ENCODE peak calls at places on chromosomes 5 and 9, in five cellular contexts. M, P, J, Q and D are unnamed samples.
A peak's percentile ranks its signal among the peaks of the same experiment; 100 is the strongest.

GRCh38 chr5:126674145-126674544 is 73.4 kb downstream of the PHAX start:
- DNase-seq in M (no peak), P (no peak), J (no peak), Q (no peak), D (no peak)

GRCh38 chr5:18900644-18901043 is 1087.4 kb downstream of the CDH18 start:
- DNase-seq in M (no peak), P (no peak), J (no peak), Q (no peak), D (no peak)

GRCh38 chr9:893843-894420 is 52.4 kb downstream of the DMRT1 start:
- DNase-seq in M (no peak), P (peak; percentile 54), J (peak; percentile 53), Q (peak; percentile 12), D (no peak)

GRCh38 chr9:35680331-35681105 is 6.8 kb downstream of the CA9 start:
- DNase-seq in M (no peak), P (peak; percentile 81), J (no peak), Q (no peak), D (no peak)

GRCh38 chr9:112265391-112265790 is 68.0 kb downstream of the PTBP3 start:
- DNase-seq in M (no peak), P (no peak), J (no peak), Q (no peak), D (no peak)

GRCh38 chr5:173789031-173789920 is 98.9 kb upstream of the CPEB4 start:
- DNase-seq in M (no peak), P (peak; percentile 58), J (no peak), Q (peak; percentile 60), D (no peak)

GRCh38 chr5:140553657-140554056 is 3.6 kb downstream of the SRA1 start:
- DNase-seq in M (no peak), P (no peak), J (no peak), Q (no peak), D (no peak)

GRCh38 chr5:91382530-91383026 is 539 bp downstream of the ARRDC3 start:
- DNase-seq in M (no peak), P (peak; percentile 46), J (peak; percentile 50), Q (no peak), D (no peak)

GRCh38 chr9:129143461-129143927 is 32.3 kb downstream of the PTPA start:
- DNase-seq in M (no peak), P (peak; percentile 86), J (no peak), Q (no peak), D (peak; percentile 88)

GRCh38 chr9:90433398-90433890 is 209.2 kb downstream of the DIRAS2 start:
- DNase-seq in M (peak; percentile 91), P (peak; percentile 8), J (no peak), Q (peak; percentile 88), D (no peak)

GRCh38 chr5:93611900-93612898 is 29.2 kb downstream of the NR2F1 start:
- DNase-seq in M (no peak), P (peak; percentile 48), J (peak; percentile 3), Q (peak; percentile 13), D (no peak)

GRCh38 chr5:131635755-131636479 is 888 bp upstream of the RAPGEF6 start:
- DNase-seq in M (peak; percentile 86), P (no peak), J (no peak), Q (no peak), D (no peak)

GRCh38 chr5:5025774-5026406 is 114.2 kb upstream of the ADAMTS16 start:
- DNase-seq in M (no peak), P (peak; percentile 21), J (peak; percentile 90), Q (peak; percentile 32), D (no peak)

GRCh38 chr5:42302186-42302585 is 121.1 kb upstream of the GHR start:
- DNase-seq in M (no peak), P (no peak), J (no peak), Q (no peak), D (no peak)

GRCh38 chr5:114310666-114311065 is 51.2 kb upstream of the KCNN2 start:
- DNase-seq in M (no peak), P (no peak), J (no peak), Q (no peak), D (no peak)

GRCh38 chr9:137199411-137200121 is 975 bp downstream of the TPRN start:
- DNase-seq in M (no peak), P (peak; percentile 33), J (no peak), Q (no peak), D (no peak)

GRCh38 chr5:85340790-85341189 is 956.1 kb upstream of the EDIL3 start:
- DNase-seq in M (no peak), P (no peak), J (no peak), Q (no peak), D (no peak)

GRCh38 chr9:134169166-134169565 is 4.8 kb upstream of the RNU6ATAC start:
- DNase-seq in M (no peak), P (no peak), J (no peak), Q (no peak), D (no peak)

GRCh38 chr5:164934561-164934960 is 1429.1 kb downstream of the MAT2B start:
- DNase-seq in M (no peak), P (no peak), J (no peak), Q (no peak), D (no peak)

GRCh38 chr9:18568969-18569368 is 95.0 kb downstream of the ADAMTSL1 start:
- DNase-seq in M (no peak), P (peak; percentile 36), J (no peak), Q (no peak), D (no peak)

GRCh38 chr5:95842955-95843544 is 20.5 kb upstream of the GLRX start:
- DNase-seq in M (peak; percentile 46), P (peak; percentile 83), J (peak; percentile 69), Q (peak; percentile 73), D (no peak)

GRCh38 chr5:116494784-116495480 is 79.7 kb downstream of the SEMA6A start:
- DNase-seq in M (no peak), P (no peak), J (peak; percentile 57), Q (no peak), D (no peak)

GRCh38 chr5:173051746-173052145 is 4.4 kb upstream of the CREBRF start:
- DNase-seq in M (no peak), P (peak; percentile 86), J (no peak), Q (peak; percentile 24), D (no peak)

GRCh38 chr5:1808466-1808865 is 7.3 kb downstream of the NDUFS6 start:
- DNase-seq in M (no peak), P (peak; percentile 11), J (no peak), Q (no peak), D (no peak)

GRCh38 chr9:126276056-126276728 is 50.4 kb upstream of the MVB12B start:
- DNase-seq in M (peak; percentile 75), P (no peak), J (no peak), Q (no peak), D (no peak)